ENCODE peak calls at places on chromosomes 2 and 18, in nine cellular contexts. O, L, S, I, C, K, X, D and T are unnamed samples.

GRCh38 chr2:241586564-241587264 is 28.2 kb downstream of the BOK start:
- DNase-seq in O (no peak), L (no peak), S (no peak), I (no peak), C (no peak), K (no peak), X (no peak), D (no peak), T (no peak)

GRCh38 chr2:119250891-119251290 is 27.3 kb downstream of the STEAP3 start:
- DNase-seq in O (no peak), L (no peak), S (no peak), I (no peak), C (no peak), K (peak), X (no peak), D (no peak), T (no peak)

GRCh38 chr18:7817596-7817995 is 250.5 kb downstream of the PTPRM start:
- DNase-seq in O (no peak), L (no peak), S (no peak), I (no peak), C (no peak), K (no peak), X (no peak), D (no peak), T (no peak)

GRCh38 chr2:39202639-39203369 is 41.0 kb downstream of the CDKL4 start:
- DNase-seq in O (no peak), L (no peak), S (no peak), I (no peak), C (no peak), K (no peak), X (no peak), D (peak), T (no peak)

GRCh38 chr18:31042391-31043181 is at the start of gene DSC3:
- DNase-seq in O (peak), L (peak), S (peak), I (peak), C (no peak), K (peak), X (peak), D (no peak), T (no peak)

GRCh38 chr2:120104002-120104467 is 91.2 kb downstream of the EPB41L5 start:
- DNase-seq in O (no peak), L (no peak), S (no peak), I (no peak), C (no peak), K (no peak), X (no peak), D (peak), T (no peak)

GRCh38 chr2:217790195-217790594 is 212.6 kb downstream of the TNS1 start:
- DNase-seq in O (no peak), L (peak), S (peak), I (peak), C (no peak), K (no peak), X (no peak), D (no peak), T (peak)

GRCh38 chr18:33839452-33840225 is 261.6 kb downstream of the ASXL3 start:
- DNase-seq in O (peak), L (no peak), S (no peak), I (no peak), C (peak), K (no peak), X (peak), D (peak), T (peak)

GRCh38 chr18:24989760-24990547 is 362.0 kb downstream of the ZNF521 start:
- DNase-seq in O (no peak), L (no peak), S (no peak), I (no peak), C (no peak), K (no peak), X (no peak), D (no peak), T (peak)

GRCh38 chr18:37322497-37323035 is 243.0 kb downstream of the CELF4 start:
- DNase-seq in O (peak), L (no peak), S (no peak), I (peak), C (peak), K (peak), X (peak), D (peak), T (peak)

GRCh38 chr2:44342854-44343253 is 18.4 kb downstream of the PREPL start:
- DNase-seq in O (peak), L (no peak), S (no peak), I (no peak), C (no peak), K (no peak), X (peak), D (peak), T (peak)

GRCh38 chr2:231725476-231725875 is 17.2 kb downstream of the PTMA start:
- DNase-seq in O (no peak), L (no peak), S (no peak), I (no peak), C (no peak), K (no peak), X (no peak), D (no peak), T (no peak)

GRCh38 chr2:70977605-70978205 is 725 bp upstream of the ANKRD53 start:
- DNase-seq in O (no peak), L (peak), S (peak), I (peak), C (no peak), K (no peak), X (peak), D (peak), T (peak)

GRCh38 chr2:71609958-71610357 is 156.6 kb downstream of the DYSF start:
- DNase-seq in O (peak), L (no peak), S (no peak), I (no peak), C (peak), K (no peak), X (peak), D (peak), T (peak)

GRCh38 chr2:10079192-10079930 is 850 bp downstream of the CYS1 start:
- DNase-seq in O (peak), L (no peak), S (no peak), I (peak), C (no peak), K (no peak), X (peak), D (peak), T (no peak)

GRCh38 chr2:218146056-218146455 is 20.2 kb downstream of the CXCR2 start:
- DNase-seq in O (no peak), L (no peak), S (no peak), I (no peak), C (no peak), K (no peak), X (no peak), D (peak), T (no peak)

GRCh38 chr2:234945339-234945895 is 6.4 kb upstream of the SH3BP4 start:
- DNase-seq in O (no peak), L (no peak), S (no peak), I (no peak), C (no peak), K (no peak), X (no peak), D (no peak), T (no peak)

GRCh38 chr2:69973335-69973735 is 11.9 kb upstream of the ASPRV1 start:
- DNase-seq in O (no peak), L (no peak), S (peak), I (no peak), C (no peak), K (peak), X (no peak), D (peak), T (peak)

GRCh38 chr18:12329125-12329698 is 21.2 kb downstream of the TUBB6 start:
- DNase-seq in O (no peak), L (no peak), S (no peak), I (no peak), C (no peak), K (no peak), X (no peak), D (no peak), T (no peak)

GRCh38 chr2:119681868-119682220 is 2.8 kb downstream of the TMEM177 start:
- DNase-seq in O (no peak), L (no peak), S (no peak), I (no peak), C (no peak), K (no peak), X (no peak), D (no peak), T (no peak)

GRCh38 chr2:48560546-48561209 is 30.7 kb downstream of the STON1 start:
- DNase-seq in O (no peak), L (no peak), S (no peak), I (no peak), C (no peak), K (no peak), X (no peak), D (no peak), T (no peak)

GRCh38 chr2:96205888-96206287 is 2.7 kb downstream of the STARD7 start:
- DNase-seq in O (no peak), L (no peak), S (no peak), I (no peak), C (no peak), K (no peak), X (no peak), D (peak), T (peak)

GRCh38 chr2:12918841-12919445 is 202.2 kb downstream of the TRIB2 start:
- DNase-seq in O (no peak), L (peak), S (no peak), I (peak), C (no peak), K (no peak), X (peak), D (peak), T (no peak)

GRCh38 chr2:62293151-62293489 is 97.2 kb downstream of the B3GNT2 start:
- DNase-seq in O (no peak), L (no peak), S (no peak), I (no peak), C (no peak), K (no peak), X (no peak), D (no peak), T (no peak)

GRCh38 chr2:239099474-239099873 is 251.6 kb downstream of the TWIST2 start:
- DNase-seq in O (no peak), L (no peak), S (no peak), I (no peak), C (no peak), K (no peak), X (no peak), D (no peak), T (no peak)

GRCh38 chr2:212548459-212548815 is 9.8 kb upstream of the ERBB4 start:
- DNase-seq in O (peak), L (no peak), S (no peak), I (no peak), C (peak), K (no peak), X (no peak), D (peak), T (peak)

GRCh38 chr2:190319557-190320498 is at the start of gene HIBCH:
- DNase-seq in O (peak), L (peak), S (peak), I (peak), C (peak), K (peak), X (peak), D (peak), T (peak)
- TF ChIP-seq POLR2A in O (peak), L (no peak), S (peak), I (peak), C (peak), K (peak), X (peak), D (no peak), T (peak)

GRCh38 chr2:215364157-215365155 is 52.6 kb downstream of the ATIC start:
- DNase-seq in O (no peak), L (no peak), S (no peak), I (no peak), C (no peak), K (no peak), X (no peak), D (peak), T (no peak)
- TF ChIP-seq POLR2A in O (no peak), L (no peak), S (no peak), I (no peak), C (no peak), K (no peak), X (no peak), D (no peak), T (no peak)

DNA sequence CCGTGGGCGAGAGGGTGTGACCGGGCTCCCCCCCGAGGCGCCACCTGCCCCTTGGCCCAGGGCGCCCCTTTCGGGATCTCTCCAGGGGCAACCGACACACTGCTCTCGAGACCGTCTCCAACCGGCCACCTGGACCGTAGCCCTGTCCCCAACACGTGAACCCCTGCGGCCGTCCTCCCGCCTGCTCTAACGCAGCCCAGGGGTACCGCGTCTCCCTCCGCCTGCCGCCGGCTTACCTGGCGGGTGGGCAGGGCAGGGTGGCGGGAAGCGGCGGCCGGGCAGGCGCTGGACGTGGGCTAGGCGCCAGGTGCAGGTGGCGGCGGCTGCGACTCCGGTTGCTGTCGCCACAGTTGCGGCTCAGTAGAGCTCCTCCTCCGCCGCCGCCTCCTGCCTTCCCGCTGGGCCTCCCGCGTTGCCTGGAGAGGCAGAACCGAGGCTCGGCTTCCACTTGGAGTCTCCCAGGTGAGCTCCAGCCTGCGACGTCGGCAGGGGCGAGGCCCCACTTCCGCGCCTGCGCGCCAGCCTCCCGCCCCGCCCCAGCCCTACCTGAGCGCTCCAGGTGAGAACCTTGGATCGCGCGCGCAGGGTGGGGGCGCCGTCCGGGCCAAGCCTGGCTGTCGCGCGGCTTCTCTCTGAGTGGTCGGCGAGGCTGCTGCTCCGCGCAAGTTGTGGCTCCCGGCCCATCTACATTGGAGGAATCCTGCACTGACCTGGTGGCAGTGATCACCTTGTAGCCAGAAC is at the start of gene GALNT3:
- DNase-seq in O (no peak), L (peak), S (peak), I (peak), C (peak), K (peak), X (peak), D (no peak), T (no peak)
- TF ChIP-seq POLR2A in O (no peak), L (no peak), S (no peak), I (no peak), C (no peak), K (peak), X (peak), D (no peak), T (no peak)

DNA sequence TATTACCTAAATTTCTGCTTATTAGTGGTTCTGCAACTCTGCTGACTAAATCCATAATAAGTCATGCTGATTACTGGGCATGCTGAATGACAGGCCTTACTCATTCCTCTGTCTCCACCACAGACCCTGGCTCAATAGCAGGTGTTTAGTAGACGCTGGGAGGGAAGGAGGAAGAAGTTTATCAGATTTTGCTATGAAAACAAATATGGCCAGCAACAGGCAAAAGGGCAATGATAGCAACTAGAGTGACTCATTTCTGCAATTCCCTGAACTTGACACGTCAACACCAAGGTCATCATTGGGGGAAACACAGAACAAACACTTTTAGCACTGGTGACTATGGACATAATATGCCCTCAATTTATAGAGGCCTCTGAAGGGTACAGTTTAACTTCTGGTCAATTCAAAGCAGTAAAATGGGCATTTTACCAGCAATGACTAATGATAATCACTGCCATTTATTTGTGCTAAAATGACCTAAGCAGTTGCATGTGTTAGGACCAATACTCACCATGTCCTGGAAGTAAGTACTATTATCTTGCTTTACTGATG is 35.2 kb downstream of the TMEM163 start:
- DNase-seq in O (peak), L (no peak), S (no peak), I (no peak), C (no peak), K (no peak), X (peak), D (no peak), T (peak)
- TF ChIP-seq POLR2A in O (no peak), L (no peak), S (no peak), I (no peak), C (no peak), K (no peak), X (no peak), D (no peak), T (no peak)